ENCODE peak calls at places on chromosomes 1 and 21, in nine cellular contexts. A is aorta; T is endodermal cell; O is stimulated activated CD4-positive, alpha-beta T cell treated with anti-CD3 and anti-CD28 coated beads, TNF-alpha, amount 100 ng/mL, for 24 hours; D is activated T-cell treated with anti-CD3 and anti-CD28 coated beads for 4 hours; E is NCI-H2081; G is smooth muscle cell of the brain vasculature; B is HuH-7; W is head of caudate nucleus. R is an unnamed sample.

GRCh38 chr1:240308061-240308460 is 216.4 kb downstream of the FMN2 start:
- DNase-seq in A (no peak), O (no peak), D (no peak), G (no peak), E (no peak), T (no peak), B (no peak), W (no peak), R (no peak)

GRCh38 chr1:238789916-238790667 is 596.3 kb upstream of the CHRM3 start:
- DNase-seq in A (no peak), W (no peak), T (peak), B (peak), E (no peak), D (no peak), O (no peak), G (no peak), R (peak)

GRCh38 chr1:20248954-20249612 is 41.6 kb upstream of the VWA5B1 start:
- DNase-seq in A (no peak), D (peak), G (no peak), T (no peak), W (no peak), O (no peak), E (no peak), B (no peak), R (no peak)

GRCh38 chr1:1616045-1616821 is 933 bp downstream of the MIB2 start:
- DNase-seq in E (peak), A (peak), W (peak), D (no peak), O (no peak), G (no peak), T (peak), B (no peak), R (peak)

GRCh38 chr21:39754811-39755210 is 9.8 kb downstream of the IGSF5 start:
- DNase-seq in A (no peak), E (no peak), G (no peak), B (no peak), T (peak), D (no peak), O (no peak), W (no peak), R (no peak)

GRCh38 chr1:114322207-114322606 is 168.5 kb upstream of the SYT6 start:
- DNase-seq in W (no peak), G (no peak), B (no peak), T (no peak), D (no peak), A (no peak), E (no peak), O (no peak), R (no peak)

GRCh38 chr1:1141244-1141910 is 25.5 kb upstream of the C1orf159 start:
- DNase-seq in O (no peak), A (no peak), E (no peak), W (no peak), T (no peak), B (no peak), G (no peak), D (no peak), R (no peak)

GRCh38 chr1:238101923-238102322 is 211.2 kb upstream of the ZP4 start:
- DNase-seq in D (no peak), T (no peak), W (no peak), E (no peak), O (no peak), B (no peak), A (no peak), G (no peak), R (no peak)

GRCh38 chr1:149936992-149937705 is 470 bp upstream of the MTMR11 start:
- DNase-seq in B (no peak), E (no peak), D (no peak), A (no peak), W (no peak), O (no peak), T (peak), G (no peak), R (no peak)

GRCh38 chr1:35386954-35387353 is 118.4 kb downstream of the ZMYM4 start:
- DNase-seq in W (no peak), B (no peak), E (no peak), A (no peak), D (no peak), T (no peak), G (no peak), O (no peak), R (no peak)

GRCh38 chr1:164748253-164748899 is 189.4 kb downstream of the PBX1 start:
- DNase-seq in W (no peak), T (no peak), D (no peak), E (no peak), A (no peak), O (no peak), G (peak), B (peak), R (no peak)

GRCh38 chr1:16151200-16151708 is 4.6 kb downstream of the EPHA2 start:
- DNase-seq in D (no peak), O (no peak), B (no peak), G (no peak), A (no peak), T (peak), W (no peak), E (no peak), R (peak)

GRCh38 chr1:111803951-111804350 is 48.2 kb downstream of the DDX20 start:
- DNase-seq in T (no peak), D (no peak), W (no peak), G (no peak), A (no peak), O (no peak), E (no peak), B (no peak), R (no peak)

GRCh38 chr1:243422362-243422761 is 166.5 kb downstream of the SDCCAG8 start:
- DNase-seq in T (no peak), B (no peak), A (no peak), E (peak), D (no peak), G (no peak), W (no peak), O (no peak), R (no peak)

GRCh38 chr21:36420571-36421339 is 35.6 kb downstream of the CHAF1B start:
- DNase-seq in W (no peak), A (no peak), B (no peak), T (no peak), D (no peak), G (no peak), E (no peak), O (no peak), R (no peak)

GRCh38 chr1:179788259-179788658 is 45.2 kb downstream of the FAM163A start:
- DNase-seq in T (peak), B (no peak), A (no peak), O (no peak), D (no peak), W (no peak), E (no peak), G (no peak), R (peak)

GRCh38 chr1:42913426-42914091 is 45.1 kb downstream of the SLC2A1 start:
- DNase-seq in B (peak), O (peak), W (no peak), A (no peak), T (peak), E (peak), D (peak), G (peak), R (peak)

GRCh38 chr1:174786760-174787159 is 213.0 kb upstream of the CACYBP start:
- DNase-seq in B (no peak), A (no peak), E (no peak), D (no peak), O (no peak), W (no peak), T (no peak), G (no peak), R (no peak)

GRCh38 chr21:33267250-33267649 is 1.1 kb downstream of the IL10RB start:
- DNase-seq in E (no peak), O (no peak), W (no peak), D (no peak), T (no peak), G (no peak), B (no peak), A (no peak), R (no peak)

GRCh38 chr21:43879348-43880110 is 14.5 kb downstream of the AGPAT3 start:
- DNase-seq in D (no peak), W (no peak), B (no peak), T (no peak), A (no peak), O (no peak), G (no peak), E (no peak), R (peak)

GRCh38 chr1:16961297-16962124 is 18.9 kb downstream of the MFAP2 start:
- DNase-seq in T (no peak), G (no peak), O (no peak), E (no peak), D (no peak), W (no peak), A (no peak), B (no peak), R (no peak)